ENCODE peak calls at places on chromosomes 5 and 9, in eight cellular contexts. R, I, K, G, V, C, M and E are unnamed samples.

GRCh38 chr5:61949680-61950435 is 356.1 kb upstream of the KIF2A start:
- DNase-seq in V (no peak), M (no peak), G (no peak), R (no peak), C (no peak), K (no peak), I (no peak), E (no peak)

GRCh38 chr9:126617003-126617739 is 3.4 kb downstream of the LMX1B start:
- DNase-seq in C (no peak), K (no peak), M (no peak), R (no peak), I (no peak), G (no peak), V (no peak), E (no peak)

GRCh38 chr5:99030871-99031440 is 102.1 kb upstream of the CHD1 start:
- DNase-seq in G (no peak), V (no peak), M (no peak), C (no peak), K (no peak), I (no peak), R (no peak), E (no peak)

GRCh38 chr9:3863114-3863528 is 337.3 kb upstream of the RFX3 start:
- DNase-seq in G (no peak), C (no peak), I (no peak), M (no peak), V (peak), K (peak), R (no peak), E (no peak)

GRCh38 chr5:180669661-180670060 is 20.3 kb upstream of the FLT4 start:
- DNase-seq in R (no peak), G (peak), M (no peak), V (no peak), K (no peak), C (no peak), I (no peak), E (no peak)

GRCh38 chr5:7902201-7902600 is 33.3 kb downstream of the MTRR start:
- DNase-seq in M (no peak), K (no peak), I (no peak), C (no peak), V (peak), G (no peak), R (no peak), E (no peak)

GRCh38 chr5:119789411-119790117 is 160.2 kb downstream of the FAM170A start:
- DNase-seq in G (no peak), V (no peak), R (no peak), K (no peak), M (no peak), C (no peak), I (no peak), E (no peak)

GRCh38 chr9:132169672-132170392 is 8.0 kb downstream of the NTNG2 start:
- DNase-seq in C (peak), V (peak), G (peak), I (peak), K (peak), R (no peak), M (peak), E (peak)

GRCh38 chr5:171475551-171476035 is 56.1 kb downstream of the FGF18 start:
- DNase-seq in M (no peak), C (no peak), G (no peak), I (no peak), K (no peak), R (no peak), V (no peak), E (no peak)

GRCh38 chr5:173454764-173455598 is 126.8 kb upstream of the STC2 start:
- DNase-seq in I (no peak), M (no peak), K (no peak), C (peak), R (no peak), V (peak), G (no peak), E (no peak)

GRCh38 chr9:98913044-98913443 is 30.7 kb upstream of the COL15A1 start:
- DNase-seq in I (no peak), M (no peak), G (no peak), V (no peak), C (peak), K (no peak), R (no peak), E (no peak)

GRCh38 chr9:134689320-134690181 is 47.9 kb downstream of the COL5A1 start:
- DNase-seq in M (peak), K (no peak), V (peak), R (no peak), G (peak), I (no peak), C (peak), E (no peak)

GRCh38 chr5:61010759-61011460 is 65.9 kb downstream of the NDUFAF2 start:
- DNase-seq in C (no peak), M (no peak), K (no peak), I (no peak), R (no peak), G (no peak), V (peak), E (no peak)

GRCh38 chr5:57816108-57816507 is 333.5 kb upstream of the ACTBL2 start:
- DNase-seq in K (no peak), V (no peak), G (no peak), I (no peak), R (no peak), M (no peak), C (no peak), E (no peak)

GRCh38 chr9:4547016-4547415 is 56.7 kb downstream of the SLC1A1 start:
- DNase-seq in R (no peak), M (no peak), G (no peak), V (no peak), K (no peak), C (no peak), I (no peak), E (no peak)

GRCh38 chr5:148740966-148741742 is 85.3 kb upstream of the ADRB2 start:
- DNase-seq in I (no peak), M (no peak), K (no peak), C (no peak), R (peak), V (peak), G (no peak), E (peak)

GRCh38 chr5:153613143-153613542 is 122.7 kb downstream of the GRIA1 start:
- DNase-seq in C (no peak), M (no peak), V (no peak), G (no peak), I (no peak), R (peak), K (no peak), E (no peak)

GRCh38 chr5:143527808-143528207 is 124.3 kb upstream of the NR3C1 start:
- DNase-seq in C (no peak), V (no peak), K (no peak), G (no peak), I (no peak), R (no peak), M (no peak), E (no peak)

GRCh38 chr5:158951951-158952545 is 147.7 kb downstream of the EBF1 start:
- DNase-seq in I (no peak), K (no peak), V (no peak), C (no peak), G (no peak), M (no peak), R (no peak), E (no peak)

GRCh38 chr5:56649569-56649968 is 165.8 kb upstream of the MAP3K1 start:
- DNase-seq in V (no peak), C (peak), M (no peak), R (no peak), K (no peak), G (no peak), I (no peak), E (no peak)

GRCh38 chr5:176535101-176535654 is 2.0 kb downstream of the RNF44 start:
- DNase-seq in R (no peak), I (no peak), K (no peak), M (no peak), C (no peak), V (no peak), G (no peak), E (no peak)

GRCh38 chr5:153671653-153672346 is 181.3 kb downstream of the GRIA1 start:
- DNase-seq in I (no peak), G (no peak), R (no peak), C (no peak), V (no peak), M (no peak), K (no peak), E (no peak)

GRCh38 chr5:123960526-123960925 is 448.5 kb downstream of the CSNK1G3 start:
- DNase-seq in V (no peak), K (no peak), I (no peak), R (no peak), M (no peak), C (no peak), G (no peak), E (no peak)

GRCh38 chr5:123287881-123288280 is 135.3 kb downstream of the CEP120 start:
- DNase-seq in G (no peak), K (no peak), V (no peak), M (no peak), C (no peak), I (no peak), R (no peak), E (no peak)